ENCODE peak calls at places on chromosomes 6 and 20, in eight cellular contexts. One of them, this sample, is unnamed.

GRCh38 chr20:50110141-50111047 is 2.6 kb downstream of the UBE2V1 start:
- DNase-seq in adrenal gland: no peak
- DNase-seq in cardiac muscle cell: peak
- DNase-seq in right atrium auricular region: no peak
- DNase-seq in HCT116: no peak
- DNase-seq in pancreas: no peak
- DNase-seq in BJ: peak
- DNase-seq in tibial artery: no peak
- DNase-seq in this sample: peak

GRCh38 chr20:38726849-38727601 is 2.7 kb downstream of the SLC32A1 start:
- DNase-seq in HCT116: no peak
- DNase-seq in tibial artery: no peak
- DNase-seq in pancreas: peak
- DNase-seq in adrenal gland: no peak
- DNase-seq in cardiac muscle cell: peak
- DNase-seq in right atrium auricular region: no peak
- DNase-seq in BJ: no peak
- DNase-seq in this sample: no peak

GRCh38 chr6:37049990-37050853 is 44.8 kb downstream of the FGD2 start:
- DNase-seq in HCT116: no peak
- DNase-seq in adrenal gland: peak
- DNase-seq in right atrium auricular region: peak
- DNase-seq in BJ: no peak
- DNase-seq in pancreas: no peak
- DNase-seq in cardiac muscle cell: no peak
- DNase-seq in tibial artery: peak
- DNase-seq in this sample: peak

GRCh38 chr6:130675072-130675471 is 152.1 kb upstream of the SMLR1 start:
- DNase-seq in tibial artery: no peak
- DNase-seq in right atrium auricular region: no peak
- DNase-seq in BJ: no peak
- DNase-seq in adrenal gland: no peak
- DNase-seq in cardiac muscle cell: peak
- DNase-seq in HCT116: no peak
- DNase-seq in pancreas: no peak
- DNase-seq in this sample: no peak

GRCh38 chr20:31985152-31985551 is 17.2 kb downstream of the XKR7 start:
- DNase-seq in tibial artery: no peak
- DNase-seq in adrenal gland: no peak
- DNase-seq in HCT116: no peak
- DNase-seq in pancreas: no peak
- DNase-seq in BJ: no peak
- DNase-seq in cardiac muscle cell: no peak
- DNase-seq in right atrium auricular region: no peak
- DNase-seq in this sample: no peak

GRCh38 chr6:144581807-144582537 is 296.8 kb downstream of the UTRN start:
- DNase-seq in cardiac muscle cell: peak
- DNase-seq in pancreas: no peak
- DNase-seq in BJ: no peak
- DNase-seq in tibial artery: no peak
- DNase-seq in right atrium auricular region: no peak
- DNase-seq in adrenal gland: no peak
- DNase-seq in HCT116: peak
- DNase-seq in this sample: no peak

GRCh38 chr20:37160683-37161082 is 18.4 kb upstream of the RPN2 start:
- DNase-seq in right atrium auricular region: no peak
- DNase-seq in BJ: no peak
- DNase-seq in HCT116: no peak
- DNase-seq in adrenal gland: no peak
- DNase-seq in tibial artery: no peak
- DNase-seq in pancreas: no peak
- DNase-seq in cardiac muscle cell: no peak
- DNase-seq in this sample: no peak

GRCh38 chr20:32056708-32057491 is 4.9 kb downstream of the HCK start:
- DNase-seq in BJ: no peak
- DNase-seq in pancreas: no peak
- DNase-seq in tibial artery: no peak
- DNase-seq in right atrium auricular region: no peak
- DNase-seq in HCT116: no peak
- DNase-seq in cardiac muscle cell: no peak
- DNase-seq in adrenal gland: no peak
- DNase-seq in this sample: no peak

GRCh38 chr6:151052021-151052646 is 186.6 kb downstream of the MTHFD1L start:
- DNase-seq in BJ: no peak
- DNase-seq in pancreas: no peak
- DNase-seq in adrenal gland: no peak
- DNase-seq in right atrium auricular region: peak
- DNase-seq in tibial artery: no peak
- DNase-seq in cardiac muscle cell: no peak
- DNase-seq in HCT116: peak
- DNase-seq in this sample: no peak

GRCh38 chr6:47478233-47479155 is 905 bp downstream of the CD2AP start:
- DNase-seq in HCT116: no peak
- DNase-seq in pancreas: no peak
- DNase-seq in tibial artery: peak
- DNase-seq in BJ: no peak
- DNase-seq in right atrium auricular region: no peak
- DNase-seq in cardiac muscle cell: peak
- DNase-seq in adrenal gland: no peak
- DNase-seq in this sample: no peak

GRCh38 chr6:106450645-106451044 is 90.1 kb downstream of the CRYBG1 start:
- DNase-seq in BJ: no peak
- DNase-seq in pancreas: no peak
- DNase-seq in HCT116: no peak
- DNase-seq in right atrium auricular region: no peak
- DNase-seq in tibial artery: no peak
- DNase-seq in cardiac muscle cell: no peak
- DNase-seq in adrenal gland: no peak
- DNase-seq in this sample: no peak

GRCh38 chr6:64012351-64013060 is 376.9 kb downstream of the PHF3 start:
- DNase-seq in BJ: no peak
- DNase-seq in right atrium auricular region: no peak
- DNase-seq in pancreas: no peak
- DNase-seq in adrenal gland: no peak
- DNase-seq in cardiac muscle cell: peak
- DNase-seq in tibial artery: no peak
- DNase-seq in HCT116: no peak
- DNase-seq in this sample: no peak

GRCh38 chr6:108102965-108103364 is 28.4 kb upstream of the OSTM1 start:
- DNase-seq in pancreas: no peak
- DNase-seq in HCT116: no peak
- DNase-seq in BJ: no peak
- DNase-seq in adrenal gland: no peak
- DNase-seq in tibial artery: no peak
- DNase-seq in right atrium auricular region: no peak
- DNase-seq in cardiac muscle cell: no peak
- DNase-seq in this sample: no peak

GRCh38 chr6:125810435-125810834 is 19.7 kb downstream of the NCOA7 start:
- DNase-seq in cardiac muscle cell: no peak
- DNase-seq in right atrium auricular region: no peak
- DNase-seq in pancreas: no peak
- DNase-seq in tibial artery: no peak
- DNase-seq in BJ: no peak
- DNase-seq in HCT116: no peak
- DNase-seq in adrenal gland: no peak
- DNase-seq in this sample: no peak

GRCh38 chr6:125809771-125810315 is 19.1 kb downstream of the NCOA7 start:
- DNase-seq in cardiac muscle cell: no peak
- DNase-seq in adrenal gland: no peak
- DNase-seq in pancreas: no peak
- DNase-seq in HCT116: no peak
- DNase-seq in tibial artery: no peak
- DNase-seq in BJ: no peak
- DNase-seq in right atrium auricular region: no peak
- DNase-seq in this sample: no peak

GRCh38 chr6:125815050-125815910 is 24.5 kb downstream of the NCOA7 start:
- DNase-seq in HCT116: no peak
- DNase-seq in right atrium auricular region: no peak
- DNase-seq in tibial artery: no peak
- DNase-seq in pancreas: no peak
- DNase-seq in cardiac muscle cell: peak
- DNase-seq in BJ: no peak
- DNase-seq in adrenal gland: no peak
- DNase-seq in this sample: no peak

GRCh38 chr6:125811259-125811658 is 20.5 kb downstream of the NCOA7 start:
- DNase-seq in adrenal gland: no peak
- DNase-seq in tibial artery: no peak
- DNase-seq in BJ: no peak
- DNase-seq in right atrium auricular region: no peak
- DNase-seq in pancreas: no peak
- DNase-seq in cardiac muscle cell: no peak
- DNase-seq in HCT116: no peak
- DNase-seq in this sample: no peak

GRCh38 chr6:125812394-125813231 is 21.9 kb downstream of the NCOA7 start:
- DNase-seq in HCT116: no peak
- DNase-seq in BJ: peak
- DNase-seq in pancreas: no peak
- DNase-seq in tibial artery: no peak
- DNase-seq in cardiac muscle cell: peak
- DNase-seq in adrenal gland: peak
- DNase-seq in right atrium auricular region: no peak
- DNase-seq in this sample: no peak
- H3K4me3 ChIP-seq in HCT116: no peak
- H3K4me3 ChIP-seq in BJ: no peak
- H3K4me3 ChIP-seq in pancreas: no peak
- H3K4me3 ChIP-seq in tibial artery: no peak
- H3K4me3 ChIP-seq in cardiac muscle cell: no peak
- H3K4me3 ChIP-seq in adrenal gland: peak
- H3K4me3 ChIP-seq in right atrium auricular region: no peak
- H3K4me3 ChIP-seq in this sample: no peak

GRCh38 chr6:32152414-32153251 is 894 bp upstream of the PRRT1 start:
- DNase-seq in BJ: no peak
- DNase-seq in cardiac muscle cell: peak
- DNase-seq in tibial artery: no peak
- DNase-seq in right atrium auricular region: no peak
- DNase-seq in pancreas: no peak
- DNase-seq in HCT116: no peak
- DNase-seq in adrenal gland: peak
- DNase-seq in this sample: no peak
- H3K4me3 ChIP-seq in BJ: peak
- H3K4me3 ChIP-seq in cardiac muscle cell: peak
- H3K4me3 ChIP-seq in tibial artery: peak
- H3K4me3 ChIP-seq in right atrium auricular region: peak
- H3K4me3 ChIP-seq in pancreas: no peak
- H3K4me3 ChIP-seq in HCT116: peak
- H3K4me3 ChIP-seq in adrenal gland: peak
- H3K4me3 ChIP-seq in this sample: peak

GRCh38 chr6:149963462-149964242 is at the start of gene ULBP1:
- DNase-seq in right atrium auricular region: peak
- DNase-seq in adrenal gland: peak
- DNase-seq in BJ: peak
- DNase-seq in cardiac muscle cell: peak
- DNase-seq in tibial artery: peak
- DNase-seq in HCT116: peak
- DNase-seq in pancreas: peak
- DNase-seq in this sample: peak

GRCh38 chr6:149965191-149966020 is 1.7 kb downstream of the ULBP1 start:
- DNase-seq in BJ: no peak
- DNase-seq in right atrium auricular region: peak
- DNase-seq in adrenal gland: peak
- DNase-seq in HCT116: no peak
- DNase-seq in tibial artery: no peak
- DNase-seq in cardiac muscle cell: no peak
- DNase-seq in pancreas: no peak
- DNase-seq in this sample: no peak

GRCh38 chr6:149963212-149963461 is 606 bp upstream of the ULBP1 start:
- DNase-seq in BJ: peak
- DNase-seq in pancreas: no peak
- DNase-seq in adrenal gland: peak
- DNase-seq in right atrium auricular region: peak
- DNase-seq in tibial artery: no peak
- DNase-seq in HCT116: peak
- DNase-seq in cardiac muscle cell: peak
- DNase-seq in this sample: no peak

GRCh38 chr6:149962461-149963211 is 1.1 kb upstream of the ULBP1 start:
- DNase-seq in cardiac muscle cell: no peak
- DNase-seq in BJ: no peak
- DNase-seq in HCT116: no peak
- DNase-seq in right atrium auricular region: peak
- DNase-seq in tibial artery: no peak
- DNase-seq in adrenal gland: no peak
- DNase-seq in pancreas: no peak
- DNase-seq in this sample: peak

DNA sequence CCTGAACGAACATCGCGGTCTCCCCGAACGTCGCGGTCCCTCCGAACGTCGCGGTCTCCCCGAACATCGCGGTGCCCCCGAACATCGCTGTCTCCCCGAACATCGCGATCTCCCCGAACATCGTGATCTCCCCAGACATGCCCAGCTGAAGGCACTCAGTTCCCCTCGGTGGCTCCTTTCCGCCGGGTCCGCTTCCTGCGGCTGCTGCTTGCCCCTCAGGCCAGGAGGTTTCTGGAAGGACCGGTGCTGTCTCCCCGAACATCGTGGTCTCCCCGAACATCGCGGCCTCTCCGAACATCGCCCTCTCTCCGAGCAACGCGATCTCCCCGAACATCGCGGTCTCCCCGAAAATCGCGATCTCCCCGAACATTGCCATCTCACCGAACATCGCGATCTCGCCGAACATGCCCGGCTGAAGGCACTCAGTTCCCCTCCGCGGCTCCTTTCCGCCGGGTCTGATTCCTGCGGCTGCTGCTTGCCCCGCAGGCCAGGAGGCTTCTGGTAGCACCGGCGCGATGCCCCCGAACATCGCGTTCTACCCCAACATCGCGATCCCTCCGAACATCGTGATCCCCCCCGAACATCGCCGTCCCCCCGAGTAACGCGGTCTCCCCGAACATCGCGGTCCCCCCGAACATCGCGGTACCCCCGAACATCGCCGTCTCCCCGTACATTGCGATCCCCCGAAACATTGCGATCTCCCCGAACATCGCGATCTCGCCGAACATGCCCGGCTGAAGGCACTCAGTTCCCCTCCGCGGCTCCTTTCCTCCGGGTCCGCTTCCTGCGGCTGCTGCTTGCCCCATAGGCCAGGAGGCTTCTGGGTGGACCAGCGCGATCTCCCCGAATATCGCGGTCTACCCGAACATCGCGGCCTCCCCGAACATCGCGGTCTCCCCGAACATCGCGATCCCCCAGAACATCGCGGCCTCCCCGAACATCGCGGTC is 774 bp downstream of the ULBP1 start:
- DNase-seq in adrenal gland: no peak
- DNase-seq in cardiac muscle cell: peak
- DNase-seq in HCT116: no peak
- DNase-seq in BJ: no peak
- DNase-seq in tibial artery: no peak
- DNase-seq in pancreas: no peak
- DNase-seq in right atrium auricular region: peak
- DNase-seq in this sample: no peak
- H3K4me3 ChIP-seq in adrenal gland: peak
- H3K4me3 ChIP-seq in cardiac muscle cell: peak
- H3K4me3 ChIP-seq in HCT116: peak
- H3K4me3 ChIP-seq in BJ: peak
- H3K4me3 ChIP-seq in tibial artery: peak
- H3K4me3 ChIP-seq in pancreas: peak
- H3K4me3 ChIP-seq in right atrium auricular region: peak
- H3K4me3 ChIP-seq in this sample: peak

DNA sequence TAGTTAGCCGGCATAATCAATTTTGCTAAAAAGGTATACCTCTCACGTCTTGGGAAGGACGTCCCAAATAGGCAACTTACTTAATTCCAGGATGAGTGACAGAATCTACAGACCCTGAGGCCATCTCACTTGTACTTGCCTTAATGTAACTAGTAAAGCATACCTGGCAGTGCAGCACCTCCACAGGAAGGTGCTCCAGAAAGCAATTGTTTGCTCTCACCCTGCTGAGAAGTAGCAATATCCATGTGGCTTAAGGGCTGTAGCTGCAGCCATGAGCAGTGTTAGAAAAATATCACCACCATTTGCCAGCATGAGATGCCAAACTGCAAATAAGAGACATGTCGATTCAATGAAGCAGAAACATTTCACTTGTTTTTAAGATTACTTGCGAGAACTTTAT is 151.5 kb downstream of the PRL start:
- DNase-seq in BJ: no peak
- DNase-seq in adrenal gland: no peak
- DNase-seq in cardiac muscle cell: no peak
- DNase-seq in pancreas: no peak
- DNase-seq in tibial artery: no peak
- DNase-seq in right atrium auricular region: no peak
- DNase-seq in HCT116: no peak
- DNase-seq in this sample: no peak
- H3K4me3 ChIP-seq in BJ: no peak
- H3K4me3 ChIP-seq in adrenal gland: no peak
- H3K4me3 ChIP-seq in cardiac muscle cell: no peak
- H3K4me3 ChIP-seq in pancreas: no peak
- H3K4me3 ChIP-seq in tibial artery: no peak
- H3K4me3 ChIP-seq in right atrium auricular region: no peak
- H3K4me3 ChIP-seq in HCT116: no peak
- H3K4me3 ChIP-seq in this sample: no peak